ENCODE peak calls at places on chromosomes 1 and 21, in seven cellular contexts. C is A549, A is HCT116, G is GM23338, V is GM12878, T is K562, I is SK-N-SH. B is an unnamed sample.

GRCh38 chr1:55034476-55035133 is 4.7 kb upstream of the PCSK9 start:
- DNase-seq in C (no peak), A (no peak), G (no peak), V (no peak), T (no peak), I (no peak), B (no peak)

GRCh38 chr1:50427086-50427817 is 4.0 kb upstream of the DMRTA2 start:
- DNase-seq in C (no peak), A (no peak), G (peak; percentile 41), V (no peak), T (no peak), I (peak; percentile 58), B (no peak)

GRCh38 chr1:183164350-183164749 is 21.7 kb upstream of the LAMC2 start:
- DNase-seq in C (peak; percentile 89), A (peak; percentile 79), G (peak; percentile 78), V (no peak), T (no peak), I (no peak), B (no peak)

GRCh38 chr21:26845066-26845749 is at the start of gene ADAMTS1:
- DNase-seq in C (peak; percentile 38), A (no peak), G (peak; percentile 87), V (no peak), T (no peak), I (peak; percentile 96), B (no peak)

GRCh38 chr1:35345439-35345981 is 77.0 kb downstream of the ZMYM4 start:
- DNase-seq in C (peak; percentile 2), A (no peak), G (peak; percentile 64), V (no peak), T (no peak), I (no peak), B (no peak)

GRCh38 chr1:231583376-231583775 is 43.2 kb upstream of the DISC1 start:
- DNase-seq in C (no peak), A (no peak), G (no peak), V (no peak), T (no peak), I (no peak), B (no peak)

GRCh38 chr1:205059660-205060059 is 16.6 kb downstream of the CNTN2 start:
- DNase-seq in C (no peak), A (no peak), G (no peak), V (no peak), T (no peak), I (no peak), B (no peak)

GRCh38 chr1:185066181-185066580 is 20.8 kb downstream of the RNF2 start:
- DNase-seq in C (no peak), A (no peak), G (no peak), V (no peak), T (no peak), I (no peak), B (no peak)

GRCh38 chr1:9792156-9793042 is 31.4 kb downstream of the CLSTN1 start:
- DNase-seq in C (no peak), A (no peak), G (peak; percentile 88), V (no peak), T (peak; percentile 10), I (peak; percentile 80), B (no peak)

GRCh38 chr1:159163609-159164008 is 7.8 kb upstream of the CADM3 start:
- DNase-seq in C (no peak), A (no peak), G (peak; percentile 39), V (no peak), T (no peak), I (no peak), B (no peak)

GRCh38 chr1:3054474-3054873 is 14.5 kb upstream of the PRDM16 start:
- DNase-seq in C (no peak), A (no peak), G (no peak), V (no peak), T (no peak), I (no peak), B (no peak)

GRCh38 chr1:151993734-151994496 is at the start of gene S100A10:
- DNase-seq in C (peak; percentile 88), A (no peak), G (peak; percentile 74), V (no peak), T (peak; percentile 58), I (peak; percentile 58), B (no peak)
- TF ChIP-seq REST in C (peak; percentile 6), A (no peak), G (no peak), V (no peak), T (no peak), I (no peak), B (peak; percentile 20)

GRCh38 chr21:39891111-39891510 is 23.9 kb downstream of the PCP4 start:
- DNase-seq in C (no peak), A (no peak), G (no peak), V (no peak), T (no peak), I (no peak), B (no peak)

GRCh38 chr21:39881661-39882060 is 14.4 kb downstream of the PCP4 start:
- DNase-seq in C (no peak), A (no peak), G (peak; percentile 43), V (no peak), T (no peak), I (no peak), B (no peak)

GRCh38 chr21:39882186-39882882 is 15.1 kb downstream of the PCP4 start:
- DNase-seq in C (no peak), A (no peak), G (no peak), V (no peak), T (no peak), I (no peak), B (no peak)

GRCh38 chr21:39888848-39889247 is 21.6 kb downstream of the PCP4 start:
- DNase-seq in C (no peak), A (no peak), G (no peak), V (no peak), T (no peak), I (no peak), B (no peak)

DNA sequence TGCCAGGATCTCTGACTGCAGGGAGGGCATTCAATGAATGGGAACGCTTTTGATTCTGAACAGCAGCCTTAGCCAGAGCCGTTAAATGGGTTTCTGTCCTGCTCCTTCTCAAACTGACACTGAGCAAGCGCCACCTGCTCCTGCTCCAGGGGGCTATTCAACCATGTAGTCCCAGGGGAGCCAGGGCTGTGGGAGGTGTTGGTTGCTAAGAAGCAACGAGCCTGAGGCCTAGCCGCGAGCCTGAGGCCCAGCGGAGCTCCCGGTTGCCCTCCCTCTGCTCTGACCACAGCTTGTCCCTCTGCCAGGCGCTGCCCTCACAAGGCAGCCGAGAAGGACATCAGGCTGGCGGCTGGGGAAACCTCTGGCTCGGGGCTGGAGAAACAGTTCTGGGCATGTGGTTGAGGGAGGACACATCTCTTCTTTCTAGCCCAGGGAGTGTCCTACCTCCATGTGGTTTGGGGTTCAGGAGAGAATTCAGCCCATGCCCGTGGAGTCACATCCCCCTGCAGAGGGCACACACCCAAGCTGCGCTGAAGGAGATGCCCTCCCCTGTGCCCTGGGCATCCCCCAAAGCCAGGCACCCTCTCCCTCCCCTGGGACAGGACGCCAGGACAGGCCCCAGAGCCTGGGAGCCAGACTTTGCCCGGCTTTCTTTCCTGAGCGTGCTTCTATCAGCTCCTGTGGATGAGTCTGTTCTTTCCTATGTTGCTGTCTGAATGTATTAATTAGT is 18.0 kb downstream of the PCP4 start:
- DNase-seq in C (no peak), A (no peak), G (no peak), V (no peak), T (no peak), I (peak; percentile 8), B (no peak)
- TF ChIP-seq REST in C (no peak), A (no peak), G (no peak), V (no peak), T (no peak), I (no peak), B (no peak)

GRCh38 chr1:210299501-210299900 is 29.2 kb upstream of the HHAT start:
- DNase-seq in C (no peak), A (no peak), G (no peak), V (no peak), T (no peak), I (no peak), B (no peak)
- TF ChIP-seq REST in C (no peak), A (no peak), G (no peak), V (no peak), T (no peak), I (no peak), B (no peak)

GRCh38 chr1:160708118-160708517 is 3.5 kb downstream of the CD48 start:
- DNase-seq in C (no peak), A (no peak), G (no peak), V (no peak), T (no peak), I (no peak), B (no peak)
- TF ChIP-seq REST in C (no peak), A (no peak), G (no peak), V (no peak), T (no peak), I (no peak), B (no peak)

B was measured in Panc1.